ENCODE peak calls at places on chromosome 19, in nine cellular contexts. One of them, this sample, is unnamed.

GRCh38 chr19:29502581-29502850 is 23.3 kb upstream of the VSTM2B start:
- DNase-seq in suprapubic skin: no peak
- DNase-seq in HCT116: no peak
- DNase-seq in body of pancreas: no peak
- DNase-seq in transverse colon: no peak
- DNase-seq in ovary: no peak
- DNase-seq in Peyer's patch: no peak
- DNase-seq in adrenal gland: no peak
- DNase-seq in IMR-90: no peak
- DNase-seq in this sample: no peak

GRCh38 chr19:16801599-16801998 is 27.6 kb upstream of the SIN3B start:
- DNase-seq in adrenal gland: no peak
- DNase-seq in ovary: no peak
- DNase-seq in suprapubic skin: no peak
- DNase-seq in transverse colon: no peak
- DNase-seq in HCT116: no peak
- DNase-seq in Peyer's patch: no peak
- DNase-seq in IMR-90: peak
- DNase-seq in body of pancreas: no peak
- DNase-seq in this sample: no peak

GRCh38 chr19:18093439-18094161 is 4.0 kb upstream of the MAST3 start:
- DNase-seq in transverse colon: no peak
- DNase-seq in IMR-90: peak
- DNase-seq in body of pancreas: no peak
- DNase-seq in adrenal gland: no peak
- DNase-seq in suprapubic skin: no peak
- DNase-seq in Peyer's patch: no peak
- DNase-seq in HCT116: peak
- DNase-seq in ovary: no peak
- DNase-seq in this sample: no peak

GRCh38 chr19:55486971-55487883 is 1.0 kb upstream of the SSC5D start:
- DNase-seq in body of pancreas: no peak
- DNase-seq in ovary: peak
- DNase-seq in suprapubic skin: peak
- DNase-seq in transverse colon: peak
- DNase-seq in adrenal gland: peak
- DNase-seq in HCT116: no peak
- DNase-seq in IMR-90: peak
- DNase-seq in Peyer's patch: no peak
- DNase-seq in this sample: peak

GRCh38 chr19:36719687-36720556 is 32.5 kb downstream of the ZNF567 start:
- DNase-seq in body of pancreas: no peak
- DNase-seq in HCT116: no peak
- DNase-seq in ovary: no peak
- DNase-seq in adrenal gland: no peak
- DNase-seq in IMR-90: no peak
- DNase-seq in suprapubic skin: no peak
- DNase-seq in transverse colon: no peak
- DNase-seq in Peyer's patch: no peak
- DNase-seq in this sample: no peak

GRCh38 chr19:55809381-55810058 is 22.3 kb downstream of the NLRP11 start:
- DNase-seq in ovary: peak
- DNase-seq in transverse colon: peak
- DNase-seq in body of pancreas: peak
- DNase-seq in HCT116: peak
- DNase-seq in adrenal gland: peak
- DNase-seq in Peyer's patch: peak
- DNase-seq in suprapubic skin: no peak
- DNase-seq in IMR-90: peak
- DNase-seq in this sample: peak

GRCh38 chr19:46495789-46496099 is at the start of gene PNMA8B:
- DNase-seq in suprapubic skin: no peak
- DNase-seq in Peyer's patch: no peak
- DNase-seq in IMR-90: peak
- DNase-seq in body of pancreas: peak
- DNase-seq in HCT116: no peak
- DNase-seq in adrenal gland: peak
- DNase-seq in transverse colon: no peak
- DNase-seq in ovary: peak
- DNase-seq in this sample: peak

GRCh38 chr19:7119582-7119981 is 50.1 kb downstream of the ZNF557 start:
- DNase-seq in ovary: no peak
- DNase-seq in suprapubic skin: peak
- DNase-seq in body of pancreas: no peak
- DNase-seq in HCT116: no peak
- DNase-seq in transverse colon: no peak
- DNase-seq in Peyer's patch: no peak
- DNase-seq in adrenal gland: no peak
- DNase-seq in IMR-90: no peak
- DNase-seq in this sample: peak

GRCh38 chr19:444677-445210 is 16.1 kb downstream of the SHC2 start:
- DNase-seq in Peyer's patch: no peak
- DNase-seq in adrenal gland: no peak
- DNase-seq in IMR-90: no peak
- DNase-seq in body of pancreas: no peak
- DNase-seq in suprapubic skin: no peak
- DNase-seq in transverse colon: no peak
- DNase-seq in HCT116: no peak
- DNase-seq in ovary: no peak
- DNase-seq in this sample: no peak

GRCh38 chr19:2305974-2306806 is 1.8 kb downstream of the LINGO3 start:
- DNase-seq in suprapubic skin: peak
- DNase-seq in HCT116: no peak
- DNase-seq in Peyer's patch: no peak
- DNase-seq in ovary: no peak
- DNase-seq in body of pancreas: no peak
- DNase-seq in transverse colon: no peak
- DNase-seq in IMR-90: no peak
- DNase-seq in adrenal gland: no peak
- DNase-seq in this sample: no peak

GRCh38 chr19:12840091-12841079 is 2.1 kb downstream of the MAST1 start:
- DNase-seq in body of pancreas: peak
- DNase-seq in ovary: peak
- DNase-seq in adrenal gland: peak
- DNase-seq in suprapubic skin: peak
- DNase-seq in IMR-90: peak
- DNase-seq in transverse colon: peak
- DNase-seq in Peyer's patch: peak
- DNase-seq in HCT116: peak
- DNase-seq in this sample: no peak

GRCh38 chr19:42553292-42554045 is 25.2 kb upstream of the CEACAM1 start:
- DNase-seq in transverse colon: no peak
- DNase-seq in adrenal gland: peak
- DNase-seq in suprapubic skin: no peak
- DNase-seq in ovary: no peak
- DNase-seq in IMR-90: peak
- DNase-seq in Peyer's patch: no peak
- DNase-seq in HCT116: no peak
- DNase-seq in body of pancreas: peak
- DNase-seq in this sample: no peak

GRCh38 chr19:33638167-33639033 is 16.6 kb downstream of the CHST8 start:
- DNase-seq in Peyer's patch: no peak
- DNase-seq in suprapubic skin: peak
- DNase-seq in transverse colon: no peak
- DNase-seq in adrenal gland: no peak
- DNase-seq in HCT116: no peak
- DNase-seq in IMR-90: no peak
- DNase-seq in ovary: no peak
- DNase-seq in body of pancreas: no peak
- DNase-seq in this sample: peak

GRCh38 chr19:17497149-17497798 is 14.2 kb upstream of the PGLS start:
- DNase-seq in HCT116: no peak
- DNase-seq in body of pancreas: no peak
- DNase-seq in suprapubic skin: no peak
- DNase-seq in Peyer's patch: no peak
- DNase-seq in adrenal gland: no peak
- DNase-seq in ovary: no peak
- DNase-seq in transverse colon: no peak
- DNase-seq in IMR-90: no peak
- DNase-seq in this sample: no peak

GRCh38 chr19:49212302-49212701 is 54.7 kb downstream of the TRPM4 start:
- DNase-seq in transverse colon: no peak
- DNase-seq in IMR-90: no peak
- DNase-seq in adrenal gland: no peak
- DNase-seq in HCT116: no peak
- DNase-seq in suprapubic skin: no peak
- DNase-seq in body of pancreas: no peak
- DNase-seq in ovary: no peak
- DNase-seq in Peyer's patch: no peak
- DNase-seq in this sample: no peak

GRCh38 chr19:32464279-32464678 is 58.7 kb downstream of the DPY19L3 start:
- DNase-seq in body of pancreas: no peak
- DNase-seq in transverse colon: no peak
- DNase-seq in ovary: no peak
- DNase-seq in IMR-90: peak
- DNase-seq in suprapubic skin: no peak
- DNase-seq in HCT116: peak
- DNase-seq in Peyer's patch: no peak
- DNase-seq in adrenal gland: no peak
- DNase-seq in this sample: no peak

GRCh38 chr19:45876161-45876410 is 9.9 kb downstream of the IRF2BP1 start:
- DNase-seq in IMR-90: no peak
- DNase-seq in ovary: no peak
- DNase-seq in body of pancreas: no peak
- DNase-seq in transverse colon: no peak
- DNase-seq in adrenal gland: no peak
- DNase-seq in Peyer's patch: no peak
- DNase-seq in HCT116: no peak
- DNase-seq in suprapubic skin: no peak
- DNase-seq in this sample: no peak

GRCh38 chr19:39966617-39967016 is 4.3 kb upstream of the PSMC4 start:
- DNase-seq in suprapubic skin: no peak
- DNase-seq in transverse colon: no peak
- DNase-seq in HCT116: no peak
- DNase-seq in body of pancreas: no peak
- DNase-seq in ovary: no peak
- DNase-seq in adrenal gland: no peak
- DNase-seq in Peyer's patch: no peak
- DNase-seq in IMR-90: no peak
- DNase-seq in this sample: no peak
- TF ChIP-seq POLR2A in suprapubic skin: no peak
- TF ChIP-seq POLR2A in transverse colon: no peak
- TF ChIP-seq POLR2A in HCT116: no peak
- TF ChIP-seq POLR2A in body of pancreas: no peak
- TF ChIP-seq POLR2A in ovary: no peak
- TF ChIP-seq POLR2A in adrenal gland: no peak
- TF ChIP-seq POLR2A in Peyer's patch: no peak
- TF ChIP-seq POLR2A in IMR-90: no peak
- TF ChIP-seq POLR2A in this sample: no peak

GRCh38 chr19:4713384-4713951 is 10.2 kb downstream of the DPP9 start:
- DNase-seq in HCT116: peak
- DNase-seq in body of pancreas: peak
- DNase-seq in transverse colon: peak
- DNase-seq in IMR-90: peak
- DNase-seq in adrenal gland: peak
- DNase-seq in Peyer's patch: peak
- DNase-seq in ovary: no peak
- DNase-seq in suprapubic skin: peak
- DNase-seq in this sample: peak
- H3K4me3 ChIP-seq in HCT116: peak
- H3K4me3 ChIP-seq in body of pancreas: no peak
- H3K4me3 ChIP-seq in transverse colon: peak
- H3K4me3 ChIP-seq in IMR-90: no peak
- H3K4me3 ChIP-seq in adrenal gland: no peak
- H3K4me3 ChIP-seq in Peyer's patch: no peak
- H3K4me3 ChIP-seq in ovary: no peak
- H3K4me3 ChIP-seq in suprapubic skin: peak
- H3K4me3 ChIP-seq in this sample: no peak

GRCh38 chr19:35081201-35081600 is 34.4 kb upstream of the FXYD3 start:
- DNase-seq in HCT116: no peak
- DNase-seq in suprapubic skin: no peak
- DNase-seq in IMR-90: no peak
- DNase-seq in body of pancreas: no peak
- DNase-seq in Peyer's patch: no peak
- DNase-seq in ovary: no peak
- DNase-seq in adrenal gland: no peak
- DNase-seq in transverse colon: no peak
- DNase-seq in this sample: no peak

GRCh38 chr19:35083678-35084077 is 31.9 kb upstream of the FXYD3 start:
- DNase-seq in Peyer's patch: no peak
- DNase-seq in transverse colon: no peak
- DNase-seq in suprapubic skin: no peak
- DNase-seq in IMR-90: no peak
- DNase-seq in body of pancreas: no peak
- DNase-seq in adrenal gland: no peak
- DNase-seq in ovary: no peak
- DNase-seq in HCT116: no peak
- DNase-seq in this sample: no peak

GRCh38 chr19:35078807-35079206 is 36.8 kb upstream of the FXYD3 start:
- DNase-seq in HCT116: no peak
- DNase-seq in ovary: no peak
- DNase-seq in suprapubic skin: no peak
- DNase-seq in adrenal gland: no peak
- DNase-seq in Peyer's patch: no peak
- DNase-seq in IMR-90: no peak
- DNase-seq in transverse colon: no peak
- DNase-seq in body of pancreas: no peak
- DNase-seq in this sample: no peak

GRCh38 chr19:35079826-35080225 is 35.8 kb upstream of the FXYD3 start:
- DNase-seq in HCT116: no peak
- DNase-seq in transverse colon: no peak
- DNase-seq in ovary: no peak
- DNase-seq in body of pancreas: no peak
- DNase-seq in IMR-90: no peak
- DNase-seq in suprapubic skin: no peak
- DNase-seq in Peyer's patch: no peak
- DNase-seq in adrenal gland: no peak
- DNase-seq in this sample: no peak

DNA sequence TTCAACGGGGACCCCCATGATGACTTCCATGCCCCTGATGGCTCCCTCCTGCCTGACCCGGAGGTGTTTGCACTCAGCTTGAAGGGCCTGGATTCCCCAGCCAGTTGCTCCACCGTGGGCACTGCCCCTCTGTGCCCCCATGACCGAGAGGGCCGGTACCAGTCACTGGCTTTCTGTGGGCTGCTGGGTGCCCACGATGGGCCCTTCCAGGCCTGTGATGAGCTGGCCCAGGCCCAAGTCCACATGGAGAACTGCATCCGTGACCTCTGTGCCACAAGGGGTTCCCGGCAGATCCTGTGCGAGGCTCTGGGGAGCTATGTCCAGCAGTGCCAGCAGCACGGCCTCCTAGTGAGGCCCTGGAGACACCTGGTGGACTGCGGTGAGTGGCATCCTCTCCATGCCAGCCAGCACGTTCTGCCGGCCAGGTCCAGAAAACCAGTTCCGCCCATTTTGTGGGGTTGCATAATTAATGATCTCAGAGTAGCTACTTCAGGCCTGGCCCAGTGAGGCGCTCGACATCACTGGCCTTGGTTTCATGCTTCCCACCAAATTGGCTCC is 34.9 kb upstream of the FXYD3 start:
- DNase-seq in HCT116: no peak
- DNase-seq in Peyer's patch: no peak
- DNase-seq in adrenal gland: no peak
- DNase-seq in IMR-90: no peak
- DNase-seq in ovary: no peak
- DNase-seq in transverse colon: no peak
- DNase-seq in suprapubic skin: no peak
- DNase-seq in body of pancreas: no peak
- DNase-seq in this sample: no peak
- TF ChIP-seq POLR2A in HCT116: no peak
- TF ChIP-seq POLR2A in Peyer's patch: no peak
- TF ChIP-seq POLR2A in adrenal gland: no peak
- TF ChIP-seq POLR2A in IMR-90: no peak
- TF ChIP-seq POLR2A in ovary: no peak
- TF ChIP-seq POLR2A in transverse colon: no peak
- TF ChIP-seq POLR2A in suprapubic skin: no peak
- TF ChIP-seq POLR2A in body of pancreas: no peak
- TF ChIP-seq POLR2A in this sample: no peak

GRCh38 chr19:56837892-56838679 is 2.4 kb downstream of the PEG3 start:
- DNase-seq in transverse colon: peak
- DNase-seq in ovary: peak
- DNase-seq in HCT116: no peak
- DNase-seq in suprapubic skin: peak
- DNase-seq in body of pancreas: peak
- DNase-seq in adrenal gland: peak
- DNase-seq in Peyer's patch: no peak
- DNase-seq in IMR-90: no peak
- DNase-seq in this sample: peak
- H3K4me3 ChIP-seq in transverse colon: peak
- H3K4me3 ChIP-seq in ovary: peak
- H3K4me3 ChIP-seq in HCT116: no peak
- H3K4me3 ChIP-seq in suprapubic skin: peak
- H3K4me3 ChIP-seq in body of pancreas: no peak
- H3K4me3 ChIP-seq in adrenal gland: no peak
- H3K4me3 ChIP-seq in Peyer's patch: peak
- H3K4me3 ChIP-seq in IMR-90: no peak
- H3K4me3 ChIP-seq in this sample: peak

This sample was measured in sigmoid colon.